ENCODE peak calls at places on chromosomes 12 and 14, in five cellular contexts. One of them, this sample, is unnamed.

GRCh38 chr12:128767518-128767917 is 56.2 kb downstream of the SLC15A4 start:
- DNase-seq in natural killer cell: no peak
- DNase-seq in RPMI7951: no peak
- DNase-seq in fibroblast of the aortic adventitia: no peak
- DNase-seq in dorsolateral prefrontal cortex: no peak
- DNase-seq in this sample: no peak

GRCh38 chr12:127655691-127656090 is 611.3 kb upstream of the TMEM132C start:
- DNase-seq in natural killer cell: no peak
- DNase-seq in dorsolateral prefrontal cortex: no peak
- DNase-seq in fibroblast of the aortic adventitia: peak
- DNase-seq in RPMI7951: no peak
- DNase-seq in this sample: no peak

GRCh38 chr14:81219821-81220487 is 805 bp downstream of the GTF2A1 start:
- DNase-seq in fibroblast of the aortic adventitia: no peak
- DNase-seq in dorsolateral prefrontal cortex: peak
- DNase-seq in RPMI7951: peak
- DNase-seq in natural killer cell: peak
- DNase-seq in this sample: peak

GRCh38 chr14:50447491-50447890 is 50.8 kb upstream of the CDKL1 start:
- DNase-seq in dorsolateral prefrontal cortex: no peak
- DNase-seq in fibroblast of the aortic adventitia: peak
- DNase-seq in RPMI7951: no peak
- DNase-seq in natural killer cell: no peak
- DNase-seq in this sample: no peak

GRCh38 chr12:107736914-107737313 is 24.0 kb downstream of the PRDM4 start:
- DNase-seq in dorsolateral prefrontal cortex: no peak
- DNase-seq in fibroblast of the aortic adventitia: no peak
- DNase-seq in natural killer cell: no peak
- DNase-seq in RPMI7951: no peak
- DNase-seq in this sample: no peak

GRCh38 chr14:61256826-61257468 is 24.2 kb downstream of the TMEM30B start:
- DNase-seq in RPMI7951: no peak
- DNase-seq in dorsolateral prefrontal cortex: no peak
- DNase-seq in natural killer cell: no peak
- DNase-seq in fibroblast of the aortic adventitia: peak
- DNase-seq in this sample: no peak

GRCh38 chr12:2783936-2784600 is 10.7 kb upstream of the FKBP4 start:
- DNase-seq in fibroblast of the aortic adventitia: peak
- DNase-seq in natural killer cell: peak
- DNase-seq in dorsolateral prefrontal cortex: peak
- DNase-seq in RPMI7951: peak
- DNase-seq in this sample: peak

GRCh38 chr12:89157413-89157812 is 194.9 kb downstream of the DUSP6 start:
- DNase-seq in dorsolateral prefrontal cortex: no peak
- DNase-seq in fibroblast of the aortic adventitia: no peak
- DNase-seq in natural killer cell: no peak
- DNase-seq in RPMI7951: no peak
- DNase-seq in this sample: no peak

GRCh38 chr12:70052931-70053497 is 190.2 kb upstream of the CNOT2 start:
- DNase-seq in fibroblast of the aortic adventitia: peak
- DNase-seq in dorsolateral prefrontal cortex: no peak
- DNase-seq in natural killer cell: no peak
- DNase-seq in RPMI7951: peak
- DNase-seq in this sample: no peak

GRCh38 chr14:22796087-22796707 is 19.0 kb downstream of the SLC7A7 start:
- DNase-seq in dorsolateral prefrontal cortex: no peak
- DNase-seq in fibroblast of the aortic adventitia: no peak
- DNase-seq in RPMI7951: no peak
- DNase-seq in natural killer cell: no peak
- DNase-seq in this sample: no peak

GRCh38 chr14:73237786-73238261 is 518 bp downstream of the PAPLN start:
- DNase-seq in dorsolateral prefrontal cortex: no peak
- DNase-seq in fibroblast of the aortic adventitia: no peak
- DNase-seq in natural killer cell: no peak
- DNase-seq in RPMI7951: no peak
- DNase-seq in this sample: no peak